ENCODE peak calls at places on chromosome 22, in six cellular contexts. A, B, F, S, T and E are unnamed samples.

GRCh38 chr22:23278883-23279675 is 98.8 kb downstream of the BCR start:
- DNase-seq in F (peak), T (peak), A (no peak), S (peak), B (peak), E (peak)

GRCh38 chr22:26722159-26722558 is 64.8 kb downstream of the MIAT start:
- DNase-seq in F (no peak), S (no peak), B (no peak), A (no peak), T (no peak), E (no peak)

GRCh38 chr22:31248138-31248745 is 36.1 kb downstream of the LIMK2 start:
- DNase-seq in B (peak), S (peak), A (peak), F (peak), T (peak), E (peak)

GRCh38 chr22:25236417-25236816 is 17.0 kb downstream of the CRYBB2 start:
- DNase-seq in B (no peak), T (no peak), S (no peak), A (no peak), F (no peak), E (no peak)

GRCh38 chr22:44669725-44670027 is 32.3 kb upstream of the PRR5 start:
- DNase-seq in T (no peak), B (no peak), F (no peak), S (no peak), A (no peak), E (no peak)

GRCh38 chr22:27122561-27122960 is 465.2 kb downstream of the MIAT start:
- DNase-seq in S (no peak), A (no peak), B (no peak), T (no peak), F (no peak), E (no peak)

GRCh38 chr22:31106651-31107205 is 640 bp downstream of the SELENOM start:
- DNase-seq in F (no peak), B (no peak), A (no peak), S (no peak), T (no peak), E (no peak)

GRCh38 chr22:48431536-48432315 is 1395.9 kb downstream of the BRD1 start:
- DNase-seq in S (no peak), F (no peak), B (no peak), T (peak), A (no peak), E (peak)

GRCh38 chr22:30984317-30984716 is 15.3 kb downstream of the TUG1 start:
- DNase-seq in B (no peak), T (no peak), S (no peak), A (no peak), F (no peak), E (no peak)

GRCh38 chr22:31940506-31940905 is 3.8 kb upstream of the YWHAH start:
- DNase-seq in S (no peak), B (no peak), F (no peak), A (no peak), T (no peak), E (no peak)

GRCh38 chr22:24699861-24700260 is 74.7 kb downstream of the PIWIL3 start:
- DNase-seq in B (no peak), F (no peak), S (no peak), A (no peak), T (no peak), E (peak)

GRCh38 chr22:21972293-21972779 is 10.3 kb downstream of the TOP3B start:
- DNase-seq in S (no peak), F (peak), A (peak), B (no peak), T (no peak), E (no peak)

GRCh38 chr22:25718109-25718830 is 23.7 kb upstream of the MYO18B start:
- DNase-seq in T (no peak), B (no peak), F (no peak), A (no peak), S (no peak), E (no peak)

GRCh38 chr22:19524170-19525115 is at the start of gene CLDN5:
- DNase-seq in S (no peak), B (no peak), F (peak), A (no peak), T (peak), E (no peak)
- TF ChIP-seq POLR2A in S (peak), B (no peak), F (peak), A (no peak), T (no peak), E (peak)

DNA sequence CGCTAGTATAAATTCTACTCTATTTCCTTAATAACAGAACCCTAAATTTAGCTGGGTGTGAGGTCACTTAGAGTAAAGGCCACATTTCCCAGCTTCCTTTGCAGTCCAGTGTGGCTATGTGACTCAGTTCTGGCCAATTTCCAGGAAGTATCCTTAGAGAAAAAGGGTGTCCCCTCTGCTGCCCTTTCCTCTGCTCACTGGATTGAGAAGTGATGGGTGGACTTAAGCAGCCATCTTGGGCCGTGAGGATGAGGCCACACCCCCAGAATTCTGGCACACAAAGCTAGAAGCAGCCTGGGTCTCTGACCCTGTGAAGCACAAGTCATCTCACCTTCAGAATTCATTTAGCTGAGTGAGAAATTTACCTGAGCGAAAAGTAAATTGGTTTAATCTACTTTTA is 11.7 kb upstream of the RASD2 start:
- DNase-seq in A (no peak), T (no peak), F (no peak), S (no peak), B (no peak), E (no peak)
- TF ChIP-seq POLR2A in A (no peak), T (no peak), F (no peak), S (no peak), B (no peak), E (no peak)

GRCh38 chr22:18078329-18079041 is 695 bp downstream of the PEX26 start:
- DNase-seq in B (no peak), T (no peak), S (no peak), F (peak), A (peak), E (peak)
- TF ChIP-seq POLR2A in B (no peak), T (no peak), S (no peak), F (no peak), A (peak), E (no peak)

DNA sequence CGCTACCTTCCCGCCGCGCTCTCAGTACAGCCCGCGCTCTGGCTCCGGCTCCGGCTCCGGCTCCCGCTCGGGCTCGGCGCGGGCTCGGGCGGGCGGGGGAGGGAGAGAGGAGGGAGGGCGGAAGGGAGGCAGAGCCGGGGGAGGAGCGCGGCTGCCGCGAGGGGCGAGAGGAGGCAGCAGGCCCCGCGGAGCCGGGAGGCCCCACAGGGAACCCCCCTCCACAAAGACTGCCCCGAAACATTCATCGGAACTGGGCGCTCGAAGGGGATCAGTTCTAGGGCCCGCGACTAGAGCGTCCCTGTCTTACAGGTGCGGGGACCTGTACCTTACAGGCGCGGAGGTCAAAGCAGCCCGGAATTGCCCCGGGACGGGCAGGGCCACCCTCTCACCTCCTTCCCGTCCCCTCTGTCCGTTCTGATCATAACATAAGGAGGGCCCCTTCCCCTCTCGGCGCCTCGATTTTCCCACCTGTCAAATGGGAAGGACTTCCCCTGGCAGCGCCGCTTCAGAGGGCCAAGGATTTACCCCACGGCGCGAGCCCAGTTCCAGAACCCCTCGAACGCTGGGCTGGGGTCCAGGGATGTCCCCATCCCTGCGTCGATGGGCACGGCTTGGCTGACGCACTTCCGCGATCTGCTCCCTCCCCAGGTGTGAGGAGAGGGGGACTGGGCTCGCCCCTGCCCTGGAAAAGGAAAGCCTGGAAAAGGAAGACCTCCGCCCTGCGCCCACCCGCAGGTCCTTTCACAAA is at the start of gene SHISA8:
- DNase-seq in A (peak), T (peak), S (no peak), B (no peak), F (peak), E (peak)
- TF ChIP-seq POLR2A in A (no peak), T (no peak), S (no peak), B (no peak), F (no peak), E (no peak)

DNA sequence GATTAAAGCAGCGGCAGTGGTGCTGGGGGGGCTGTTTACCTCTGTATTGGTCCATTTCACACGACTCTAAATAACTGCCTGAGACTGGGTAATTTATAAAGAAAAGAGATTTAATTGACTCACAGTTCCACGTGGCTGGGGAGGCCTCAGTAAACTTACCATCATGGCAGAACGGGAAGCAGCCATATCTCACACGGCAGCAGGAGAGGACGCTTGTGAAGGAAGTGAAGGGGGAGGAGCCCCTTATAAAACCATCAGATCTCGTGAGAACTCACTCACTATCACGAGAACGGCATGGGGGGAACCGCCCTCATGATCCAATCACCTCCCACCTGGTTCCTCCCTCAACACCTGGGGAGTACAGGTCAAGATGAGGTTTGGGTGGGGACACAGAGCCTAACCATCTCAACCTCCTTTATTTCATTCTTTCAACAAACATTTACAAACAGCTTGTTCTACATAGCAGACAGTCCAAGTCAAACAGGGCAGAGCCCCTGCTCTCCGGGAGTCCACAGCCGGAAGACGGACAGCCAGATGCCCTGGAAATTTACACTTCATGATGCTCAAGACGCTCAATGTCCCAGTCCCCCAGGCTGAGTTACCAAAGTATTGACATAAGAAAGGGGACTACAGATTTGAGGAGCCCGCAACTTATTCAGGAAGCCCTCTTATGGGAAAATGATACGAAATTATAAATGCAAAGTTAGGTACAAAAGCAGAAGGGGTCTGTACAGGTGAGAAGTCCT is 26.3 kb upstream of the HMGXB4 start:
- DNase-seq in F (no peak), A (no peak), T (no peak), S (no peak), B (no peak), E (no peak)
- TF ChIP-seq POLR2A in F (no peak), A (no peak), T (no peak), S (no peak), B (no peak), E (no peak)

GRCh38 chr22:42959472-42960145 is 55.3 kb downstream of the PACSIN2 start:
- DNase-seq in A (no peak), B (no peak), T (no peak), S (peak), F (peak), E (no peak)
- TF ChIP-seq POLR2A in A (peak), B (no peak), T (no peak), S (no peak), F (peak), E (no peak)

GRCh38 chr22:45743687-45744086 is 72.1 kb downstream of the ATXN10 start:
- DNase-seq in A (no peak), F (no peak), B (no peak), T (no peak), S (peak), E (peak)
- TF ChIP-seq POLR2A in A (no peak), F (no peak), B (no peak), T (no peak), S (no peak), E (no peak)

GRCh38 chr22:36327922-36328551 is 59.7 kb downstream of the MYH9 start:
- DNase-seq in A (no peak), B (no peak), F (peak), S (peak), T (no peak), E (no peak)
- TF ChIP-seq POLR2A in A (no peak), B (no peak), F (peak), S (peak), T (no peak), E (no peak)

GRCh38 chr22:41904450-41905410 is 10.1 kb downstream of the SHISA8 start:
- DNase-seq in T (no peak), S (no peak), A (no peak), B (no peak), F (no peak), E (peak)
- TF ChIP-seq POLR2A in T (no peak), S (no peak), A (no peak), B (no peak), F (no peak), E (no peak)

GRCh38 chr22:39314251-39314971 is 5.0 kb downstream of the RPL3 start:
- DNase-seq in A (no peak), T (no peak), F (no peak), B (no peak), S (no peak), E (no peak)
- TF ChIP-seq POLR2A in A (no peak), T (no peak), F (peak), B (no peak), S (no peak), E (no peak)